ENCODE peak calls at places on chromosomes 2 and 18, in seven cellular contexts. One of them, this sample, is unnamed.

GRCh38 chr2:26976242-26976641 is 5.8 kb downstream of the MAPRE3 start:
- DNase-seq in tibial artery: no peak
- DNase-seq in GM20000: no peak
- DNase-seq in WERI-Rb-1: no peak
- DNase-seq in BE2C: no peak
- DNase-seq in RWPE2: no peak
- DNase-seq in endodermal cell: no peak
- DNase-seq in this sample: no peak

GRCh38 chr2:235002198-235003095 is 50.6 kb downstream of the SH3BP4 start:
- DNase-seq in endodermal cell: no peak
- DNase-seq in WERI-Rb-1: no peak
- DNase-seq in BE2C: no peak
- DNase-seq in RWPE2: no peak
- DNase-seq in tibial artery: no peak
- DNase-seq in GM20000: no peak
- DNase-seq in this sample: no peak

GRCh38 chr2:201108341-201108740 is 7.6 kb upstream of the CFLAR start:
- DNase-seq in GM20000: no peak
- DNase-seq in RWPE2: no peak
- DNase-seq in endodermal cell: no peak
- DNase-seq in tibial artery: no peak
- DNase-seq in BE2C: no peak
- DNase-seq in WERI-Rb-1: no peak
- DNase-seq in this sample: no peak

GRCh38 chr2:70510213-70510820 is 43.3 kb downstream of the TGFA start:
- DNase-seq in tibial artery: no peak
- DNase-seq in WERI-Rb-1: no peak
- DNase-seq in RWPE2: no peak
- DNase-seq in BE2C: no peak
- DNase-seq in endodermal cell: peak; percentile 10
- DNase-seq in GM20000: no peak
- DNase-seq in this sample: no peak

GRCh38 chr2:97914691-97915213 is 81.0 kb downstream of the TMEM131 start:
- DNase-seq in GM20000: no peak
- DNase-seq in tibial artery: no peak
- DNase-seq in endodermal cell: no peak
- DNase-seq in WERI-Rb-1: no peak
- DNase-seq in RWPE2: no peak
- DNase-seq in BE2C: no peak
- DNase-seq in this sample: no peak

GRCh38 chr18:61948196-61948800 is 55.5 kb upstream of the RNF152 start:
- DNase-seq in endodermal cell: no peak
- DNase-seq in GM20000: no peak
- DNase-seq in BE2C: no peak
- DNase-seq in WERI-Rb-1: no peak
- DNase-seq in RWPE2: no peak
- DNase-seq in tibial artery: no peak
- DNase-seq in this sample: no peak

GRCh38 chr2:191311627-191312026 is 66.4 kb downstream of the MYO1B start:
- DNase-seq in RWPE2: no peak
- DNase-seq in endodermal cell: no peak
- DNase-seq in GM20000: no peak
- DNase-seq in WERI-Rb-1: no peak
- DNase-seq in BE2C: no peak
- DNase-seq in tibial artery: no peak
- DNase-seq in this sample: no peak

GRCh38 chr2:37527362-37527761 is 144.1 kb downstream of the CDC42EP3 start:
- DNase-seq in GM20000: no peak
- DNase-seq in BE2C: no peak
- DNase-seq in tibial artery: no peak
- DNase-seq in WERI-Rb-1: no peak
- DNase-seq in RWPE2: no peak
- DNase-seq in endodermal cell: no peak
- DNase-seq in this sample: no peak

GRCh38 chr2:44731505-44731904 is 210.0 kb upstream of the SIX3 start:
- DNase-seq in RWPE2: no peak
- DNase-seq in BE2C: no peak
- DNase-seq in tibial artery: no peak
- DNase-seq in endodermal cell: no peak
- DNase-seq in WERI-Rb-1: no peak
- DNase-seq in GM20000: peak; percentile 50
- DNase-seq in this sample: peak; percentile 52

GRCh38 chr18:35680139-35680551 is 98.6 kb downstream of the GALNT1 start:
- DNase-seq in tibial artery: no peak
- DNase-seq in GM20000: no peak
- DNase-seq in RWPE2: no peak
- DNase-seq in BE2C: no peak
- DNase-seq in endodermal cell: no peak
- DNase-seq in WERI-Rb-1: no peak
- DNase-seq in this sample: no peak

GRCh38 chr2:134391751-134392160 is 137.9 kb downstream of the MGAT5 start:
- DNase-seq in tibial artery: no peak
- DNase-seq in RWPE2: peak; percentile 83
- DNase-seq in GM20000: peak; percentile 46
- DNase-seq in WERI-Rb-1: no peak
- DNase-seq in endodermal cell: no peak
- DNase-seq in BE2C: no peak
- DNase-seq in this sample: peak; percentile 54

GRCh38 chr2:157897106-157897971 is 21.2 kb upstream of the ACVR1 start:
- DNase-seq in BE2C: no peak
- DNase-seq in RWPE2: no peak
- DNase-seq in WERI-Rb-1: no peak
- DNase-seq in endodermal cell: no peak
- DNase-seq in tibial artery: no peak
- DNase-seq in GM20000: peak; percentile 36
- DNase-seq in this sample: no peak

GRCh38 chr2:57160976-57161375 is 885.6 kb upstream of the VRK2 start:
- DNase-seq in endodermal cell: no peak
- DNase-seq in GM20000: no peak
- DNase-seq in RWPE2: no peak
- DNase-seq in tibial artery: no peak
- DNase-seq in WERI-Rb-1: no peak
- DNase-seq in BE2C: no peak
- DNase-seq in this sample: no peak

GRCh38 chr18:58609536-58609993 is 19.3 kb downstream of the ALPK2 start:
- DNase-seq in endodermal cell: no peak
- DNase-seq in tibial artery: no peak
- DNase-seq in WERI-Rb-1: no peak
- DNase-seq in RWPE2: no peak
- DNase-seq in BE2C: no peak
- DNase-seq in GM20000: peak; percentile 44
- DNase-seq in this sample: no peak

GRCh38 chr2:210054696-210055095 is 52.3 kb downstream of the RPE start:
- DNase-seq in BE2C: no peak
- DNase-seq in WERI-Rb-1: no peak
- DNase-seq in tibial artery: no peak
- DNase-seq in endodermal cell: no peak
- DNase-seq in GM20000: no peak
- DNase-seq in RWPE2: no peak
- DNase-seq in this sample: no peak

GRCh38 chr2:167052825-167053224 is 164.5 kb downstream of the XIRP2 start:
- DNase-seq in RWPE2: no peak
- DNase-seq in GM20000: no peak
- DNase-seq in BE2C: no peak
- DNase-seq in WERI-Rb-1: no peak
- DNase-seq in endodermal cell: no peak
- DNase-seq in tibial artery: no peak
- DNase-seq in this sample: no peak

GRCh38 chr2:121285077-121285449 is at the start of gene TFCP2L1:
- DNase-seq in GM20000: peak; percentile 64
- DNase-seq in endodermal cell: peak; percentile 86
- DNase-seq in RWPE2: no peak
- DNase-seq in WERI-Rb-1: peak; percentile 69
- DNase-seq in tibial artery: no peak
- DNase-seq in BE2C: peak; percentile 12
- DNase-seq in this sample: peak; percentile 77

GRCh38 chr2:230824406-230824978 is 40.2 kb upstream of the ITM2C start:
- DNase-seq in BE2C: peak; percentile 72
- DNase-seq in RWPE2: no peak
- DNase-seq in tibial artery: no peak
- DNase-seq in WERI-Rb-1: peak; percentile 62
- DNase-seq in GM20000: peak; percentile 83
- DNase-seq in endodermal cell: peak; percentile 87
- DNase-seq in this sample: peak; percentile 80

GRCh38 chr2:179104736-179105135 is 54.8 kb upstream of the CCDC141 start:
- DNase-seq in tibial artery: no peak
- DNase-seq in WERI-Rb-1: no peak
- DNase-seq in endodermal cell: no peak
- DNase-seq in RWPE2: no peak
- DNase-seq in GM20000: no peak
- DNase-seq in BE2C: no peak
- DNase-seq in this sample: no peak

GRCh38 chr2:72924353-72925240 is 7.3 kb downstream of the EMX1 start:
- DNase-seq in BE2C: no peak
- DNase-seq in WERI-Rb-1: peak; percentile 8
- DNase-seq in GM20000: peak; percentile 65
- DNase-seq in endodermal cell: peak; percentile 84
- DNase-seq in RWPE2: peak; percentile 39
- DNase-seq in tibial artery: no peak
- DNase-seq in this sample: peak; percentile 73

GRCh38 chr2:104420420-104420819 is 433.5 kb upstream of the POU3F3 start:
- DNase-seq in WERI-Rb-1: no peak
- DNase-seq in tibial artery: no peak
- DNase-seq in BE2C: no peak
- DNase-seq in GM20000: no peak
- DNase-seq in RWPE2: no peak
- DNase-seq in endodermal cell: no peak
- DNase-seq in this sample: no peak

GRCh38 chr2:228771306-228771705 is 499.8 kb downstream of the PID1 start:
- DNase-seq in GM20000: no peak
- DNase-seq in tibial artery: peak; percentile 37
- DNase-seq in endodermal cell: no peak
- DNase-seq in BE2C: no peak
- DNase-seq in RWPE2: no peak
- DNase-seq in WERI-Rb-1: no peak
- DNase-seq in this sample: no peak

DNA sequence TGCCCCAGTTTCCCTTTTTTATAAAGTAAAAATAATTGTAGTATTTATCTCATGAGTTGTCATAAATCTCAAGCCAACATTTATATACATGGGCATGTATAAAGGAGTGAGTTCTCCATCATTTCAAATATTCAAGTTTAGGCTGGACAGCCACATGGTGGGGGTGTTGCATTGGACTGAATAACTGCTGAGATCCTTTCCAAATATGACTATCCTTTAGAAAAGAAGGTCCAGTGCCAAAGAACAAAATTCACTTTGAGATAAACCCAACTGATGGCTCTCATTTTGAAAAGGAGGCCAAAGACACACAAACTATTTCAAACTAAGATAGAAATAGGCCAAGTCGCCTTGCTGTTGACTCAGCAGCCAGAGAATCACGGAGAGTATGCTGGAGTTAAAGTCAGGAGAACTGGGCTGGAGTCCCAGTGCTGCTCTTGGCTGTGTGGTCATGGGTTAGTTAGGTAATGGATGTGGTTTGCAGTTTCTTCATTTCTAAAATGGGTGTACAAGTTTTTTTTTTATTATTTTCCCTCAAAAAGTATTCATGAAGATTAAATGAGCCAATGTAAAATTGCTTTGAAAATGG is 204.4 kb upstream of the LRATD1 start:
- DNase-seq in endodermal cell: no peak
- DNase-seq in BE2C: no peak
- DNase-seq in tibial artery: peak; percentile 36
- DNase-seq in WERI-Rb-1: no peak
- DNase-seq in RWPE2: no peak
- DNase-seq in GM20000: no peak
- DNase-seq in this sample: no peak
- TF ChIP-seq CTCF in endodermal cell: no peak
- TF ChIP-seq CTCF in BE2C: peak; percentile 4
- TF ChIP-seq CTCF in tibial artery: no peak
- TF ChIP-seq CTCF in WERI-Rb-1: no peak
- TF ChIP-seq CTCF in RWPE2: peak; percentile 51
- TF ChIP-seq CTCF in GM20000: no peak
- TF ChIP-seq CTCF in this sample: peak; percentile 33

GRCh38 chr18:70627100-70627802 is 338.4 kb downstream of the SOCS6 start:
- DNase-seq in endodermal cell: no peak
- DNase-seq in WERI-Rb-1: no peak
- DNase-seq in BE2C: no peak
- DNase-seq in GM20000: no peak
- DNase-seq in tibial artery: no peak
- DNase-seq in RWPE2: no peak
- DNase-seq in this sample: no peak
- TF ChIP-seq CTCF in endodermal cell: peak; percentile 58
- TF ChIP-seq CTCF in WERI-Rb-1: no peak
- TF ChIP-seq CTCF in BE2C: no peak
- TF ChIP-seq CTCF in GM20000: no peak
- TF ChIP-seq CTCF in tibial artery: no peak
- TF ChIP-seq CTCF in RWPE2: no peak
- TF ChIP-seq CTCF in this sample: no peak

GRCh38 chr2:16773080-16773713 is 107.6 kb upstream of the CYRIA start:
- DNase-seq in GM20000: peak; percentile 54
- DNase-seq in BE2C: peak; percentile 34
- DNase-seq in WERI-Rb-1: peak; percentile 74
- DNase-seq in RWPE2: no peak
- DNase-seq in tibial artery: no peak
- DNase-seq in endodermal cell: peak; percentile 81
- DNase-seq in this sample: peak; percentile 40
- TF ChIP-seq CTCF in GM20000: peak; percentile 44
- TF ChIP-seq CTCF in BE2C: peak; percentile 67
- TF ChIP-seq CTCF in WERI-Rb-1: peak; percentile 83
- TF ChIP-seq CTCF in RWPE2: peak; percentile 79
- TF ChIP-seq CTCF in tibial artery: peak; percentile 34
- TF ChIP-seq CTCF in endodermal cell: peak; percentile 91
- TF ChIP-seq CTCF in this sample: peak; percentile 52

GRCh38 chr18:1510542-1511179 is 606.0 kb downstream of the ADCYAP1 start:
- DNase-seq in tibial artery: no peak
- DNase-seq in WERI-Rb-1: no peak
- DNase-seq in BE2C: no peak
- DNase-seq in GM20000: no peak
- DNase-seq in RWPE2: no peak
- DNase-seq in endodermal cell: no peak
- DNase-seq in this sample: no peak

GRCh38 chr18:1511619-1512311 is 607.1 kb downstream of the ADCYAP1 start:
- DNase-seq in WERI-Rb-1: no peak
- DNase-seq in BE2C: no peak
- DNase-seq in endodermal cell: no peak
- DNase-seq in GM20000: no peak
- DNase-seq in tibial artery: no peak
- DNase-seq in RWPE2: no peak
- DNase-seq in this sample: no peak

GRCh38 chr18:1513519-1513918 is 608.8 kb downstream of the ADCYAP1 start:
- DNase-seq in tibial artery: no peak
- DNase-seq in WERI-Rb-1: no peak
- DNase-seq in RWPE2: no peak
- DNase-seq in GM20000: no peak
- DNase-seq in BE2C: no peak
- DNase-seq in endodermal cell: no peak
- DNase-seq in this sample: no peak
- TF ChIP-seq CTCF in tibial artery: no peak
- TF ChIP-seq CTCF in WERI-Rb-1: no peak
- TF ChIP-seq CTCF in RWPE2: peak; percentile 25
- TF ChIP-seq CTCF in GM20000: no peak
- TF ChIP-seq CTCF in BE2C: peak; percentile 38
- TF ChIP-seq CTCF in endodermal cell: peak; percentile 20
- TF ChIP-seq CTCF in this sample: no peak